ENCODE peak calls at places on chromosome 16, in ten cellular contexts. V is AG04449, Q is colonic mucosa, U is ovary, O is lung, W is fibroblast of the aortic adventitia, P is choroid plexus epithelial cell, S is tibial nerve, G is ascending aorta, X is A549. C is an unnamed sample.

GRCh38 chr16:10776280-10776679 is 32.6 kb downstream of the NUBP1 start:
- DNase-seq in P (no peak), G (no peak), Q (no peak), V (no peak), U (no peak), X (no peak), O (no peak), W (no peak), S (no peak), C (peak)

GRCh38 chr16:1691956-1692355 is 13.9 kb downstream of the JPT2 start:
- DNase-seq in U (no peak), G (no peak), Q (no peak), W (peak), O (no peak), S (no peak), X (peak), P (peak), V (no peak), C (no peak)

GRCh38 chr16:2924901-2925820 is 13.4 kb downstream of the FLYWCH1 start:
- DNase-seq in P (no peak), W (no peak), V (no peak), U (no peak), S (no peak), G (no peak), O (no peak), Q (no peak), X (no peak), C (no peak)

GRCh38 chr16:86874141-86874540 is 295.8 kb downstream of the FOXL1 start:
- DNase-seq in Q (no peak), U (no peak), O (no peak), W (no peak), V (no peak), P (peak), X (no peak), S (no peak), G (no peak), C (no peak)

GRCh38 chr16:73888840-73889577 is 407.6 kb upstream of the PSMD7 start:
- DNase-seq in O (no peak), W (no peak), S (no peak), Q (no peak), G (no peak), P (no peak), U (no peak), V (no peak), X (no peak), C (no peak)

GRCh38 chr16:46972429-46972970 is 974 bp downstream of the DNAJA2 start:
- DNase-seq in X (peak), P (peak), S (no peak), W (peak), Q (no peak), G (no peak), U (no peak), O (no peak), V (no peak), C (no peak)

GRCh38 chr16:27404163-27404823 is 2.3 kb downstream of the IL21R start:
- DNase-seq in G (no peak), U (no peak), X (no peak), W (no peak), Q (no peak), P (no peak), O (no peak), V (no peak), S (no peak), C (no peak)

GRCh38 chr16:11681977-11682654 is 13.9 kb downstream of the SNN start:
- DNase-seq in U (no peak), W (no peak), Q (peak), P (no peak), S (no peak), V (no peak), G (no peak), O (no peak), X (no peak), C (no peak)

GRCh38 chr16:8634991-8635736 is 13.7 kb downstream of the METTL22 start:
- DNase-seq in O (no peak), P (peak), U (no peak), S (no peak), Q (no peak), X (peak), W (peak), G (no peak), V (no peak), C (no peak)

GRCh38 chr16:11588321-11589244 is 1.9 kb upstream of the LITAF start:
- DNase-seq in Q (no peak), P (no peak), S (no peak), U (no peak), W (no peak), O (no peak), G (no peak), V (no peak), X (no peak), C (no peak)

GRCh38 chr16:50195756-50196155 is 42.6 kb downstream of the TENT4B start:
- DNase-seq in S (no peak), V (no peak), P (no peak), Q (no peak), G (no peak), U (no peak), O (no peak), X (no peak), W (no peak), C (no peak)

GRCh38 chr16:69555867-69556266 is 9.9 kb upstream of the NFAT5 start:
- DNase-seq in V (no peak), U (no peak), G (no peak), S (no peak), P (peak), X (no peak), Q (no peak), O (no peak), W (no peak), C (no peak)

GRCh38 chr16:66373667-66374066 is 7.2 kb downstream of the CDH5 start:
- DNase-seq in W (no peak), O (no peak), Q (no peak), U (no peak), V (no peak), P (no peak), S (no peak), X (no peak), G (no peak), C (no peak)

GRCh38 chr16:722835-723633 is 2.1 kb downstream of the ANTKMT start:
- DNase-seq in G (no peak), O (no peak), W (no peak), Q (no peak), U (no peak), P (no peak), S (no peak), V (no peak), X (no peak), C (no peak)

GRCh38 chr16:11163761-11164261 is 92.2 kb downstream of the SOCS1 start:
- DNase-seq in O (no peak), X (no peak), G (no peak), W (no peak), S (no peak), U (no peak), P (no peak), V (no peak), Q (no peak), C (no peak)

GRCh38 chr16:1983544-1984346 is at the start of gene GFER:
- DNase-seq in G (peak), Q (peak), S (peak), P (peak), O (peak), X (peak), U (peak), W (peak), V (peak), C (no peak)

GRCh38 chr16:50169555-50170096 is 16.5 kb downstream of the TENT4B start:
- DNase-seq in X (no peak), G (no peak), O (no peak), P (no peak), W (no peak), Q (no peak), S (no peak), U (no peak), V (no peak), C (no peak)

GRCh38 chr16:62224810-62225209 is 188.6 kb upstream of the CDH8 start:
- DNase-seq in X (no peak), V (no peak), O (no peak), S (no peak), U (no peak), G (no peak), W (no peak), Q (no peak), P (no peak), C (no peak)

GRCh38 chr16:14071576-14072271 is 605 bp downstream of the MRTFB start:
- DNase-seq in W (no peak), G (no peak), Q (no peak), U (no peak), O (no peak), P (no peak), S (no peak), V (no peak), X (no peak), C (no peak)

GRCh38 chr16:30407794-30408534 is 558 bp downstream of the ZNF771 start:
- DNase-seq in O (no peak), U (no peak), G (no peak), S (no peak), V (no peak), P (peak), W (no peak), Q (no peak), X (no peak), C (no peak)

GRCh38 chr16:15829460-15829859 is 27.4 kb downstream of the MYH11 start:
- DNase-seq in X (no peak), V (no peak), U (peak), G (peak), Q (peak), P (peak), W (peak), S (peak), O (peak), C (no peak)

GRCh38 chr16:60463986-60464385 is 1572.3 kb downstream of the CDH8 start:
- DNase-seq in G (no peak), V (no peak), Q (no peak), S (no peak), U (no peak), W (no peak), X (no peak), P (no peak), O (no peak), C (no peak)

DNA sequence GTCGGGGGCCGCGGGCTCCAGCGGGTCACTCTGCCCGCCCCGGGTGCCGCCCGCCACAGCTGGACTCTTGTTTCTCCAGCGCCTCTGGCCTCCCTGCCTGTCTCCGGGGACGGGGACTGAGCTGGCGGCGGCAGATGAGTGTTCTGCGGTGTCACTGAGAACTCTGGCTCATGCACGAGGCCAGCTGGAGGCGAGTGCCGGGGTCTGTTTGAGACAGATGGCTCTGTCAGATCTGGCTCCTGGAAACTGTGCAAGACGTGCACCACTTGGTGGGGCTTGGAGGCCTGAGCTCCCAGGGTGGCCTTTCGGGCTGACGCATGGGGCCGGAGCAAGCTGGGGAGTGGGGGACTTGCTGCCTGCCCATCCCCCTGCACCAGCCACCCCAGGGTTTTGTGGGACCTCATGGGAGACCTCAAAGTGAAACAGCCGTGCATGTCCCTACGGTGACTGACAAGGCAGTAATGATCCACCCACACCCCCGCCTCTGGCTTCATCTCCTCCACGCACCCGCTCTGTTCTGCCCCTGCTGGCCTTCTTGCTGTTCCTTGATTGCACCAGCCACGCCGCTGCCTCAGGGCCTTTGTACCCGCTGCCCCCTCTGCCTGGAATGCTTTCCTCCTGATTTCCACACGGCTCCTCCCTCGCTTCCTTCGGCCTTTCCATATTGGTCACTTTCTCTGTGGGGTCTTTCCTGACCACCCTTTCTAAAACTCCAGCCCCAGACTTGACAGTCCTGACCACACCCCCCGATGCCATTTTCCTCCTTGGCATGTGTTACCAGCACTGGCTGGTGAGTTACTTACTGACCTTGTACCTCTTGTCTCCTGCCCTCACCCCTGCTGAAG is 174.9 kb upstream of the CIBAR2 start:
- DNase-seq in G (no peak), V (no peak), P (no peak), S (peak), O (peak), X (no peak), U (no peak), Q (no peak), W (no peak), C (no peak)
- H3K4me3 ChIP-seq in G (peak), V (peak), P (peak), S (peak), O (no peak), X (no peak), U (no peak), Q (no peak), W (no peak), C (no peak)

GRCh38 chr16:24118126-24118821 is 137.9 kb upstream of the CACNG3 start:
- DNase-seq in O (no peak), G (no peak), X (no peak), V (no peak), U (no peak), S (no peak), Q (no peak), W (no peak), P (no peak), C (no peak)
- TF ChIP-seq CTCF in O (no peak), G (no peak), X (no peak), V (no peak), U (no peak), S (no peak), Q (no peak), W (no peak), P (no peak), C (no peak)

GRCh38 chr16:52537463-52537862 is 9.5 kb downstream of the TOX3 start:
- DNase-seq in G (no peak), O (no peak), Q (no peak), U (no peak), V (no peak), W (no peak), P (no peak), S (no peak), X (peak), C (no peak)
- H3K4me3 ChIP-seq in G (no peak), O (no peak), Q (no peak), U (no peak), V (no peak), W (no peak), P (no peak), S (no peak), X (no peak), C (no peak)

DNA sequence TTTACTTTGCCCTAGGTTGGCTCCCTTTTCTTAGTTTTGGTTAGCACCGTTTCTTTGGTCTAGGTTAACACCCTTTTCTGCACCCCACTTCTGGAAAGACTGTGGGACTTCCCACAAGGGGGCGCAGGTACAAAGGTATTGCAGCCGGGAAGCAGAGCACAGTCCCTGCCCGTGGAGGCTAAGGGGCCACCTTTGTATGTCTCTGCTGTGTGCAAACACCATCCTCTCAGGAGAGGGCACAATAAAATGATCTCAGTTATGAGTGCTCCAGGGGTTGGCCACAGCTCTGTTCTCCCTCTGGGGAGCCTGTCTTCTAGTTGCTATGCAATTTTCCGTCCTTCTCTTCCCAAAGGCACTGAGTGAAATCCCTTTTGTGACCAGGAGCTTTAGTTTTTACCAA is 28.4 kb upstream of the TMC5 start:
- DNase-seq in Q (peak), U (no peak), O (peak), W (peak), G (no peak), S (no peak), X (peak), V (no peak), P (peak), C (no peak)
- TF ChIP-seq CTCF in Q (peak), U (no peak), O (peak), W (peak), G (peak), S (peak), X (peak), V (peak), P (peak), C (peak)

DNA sequence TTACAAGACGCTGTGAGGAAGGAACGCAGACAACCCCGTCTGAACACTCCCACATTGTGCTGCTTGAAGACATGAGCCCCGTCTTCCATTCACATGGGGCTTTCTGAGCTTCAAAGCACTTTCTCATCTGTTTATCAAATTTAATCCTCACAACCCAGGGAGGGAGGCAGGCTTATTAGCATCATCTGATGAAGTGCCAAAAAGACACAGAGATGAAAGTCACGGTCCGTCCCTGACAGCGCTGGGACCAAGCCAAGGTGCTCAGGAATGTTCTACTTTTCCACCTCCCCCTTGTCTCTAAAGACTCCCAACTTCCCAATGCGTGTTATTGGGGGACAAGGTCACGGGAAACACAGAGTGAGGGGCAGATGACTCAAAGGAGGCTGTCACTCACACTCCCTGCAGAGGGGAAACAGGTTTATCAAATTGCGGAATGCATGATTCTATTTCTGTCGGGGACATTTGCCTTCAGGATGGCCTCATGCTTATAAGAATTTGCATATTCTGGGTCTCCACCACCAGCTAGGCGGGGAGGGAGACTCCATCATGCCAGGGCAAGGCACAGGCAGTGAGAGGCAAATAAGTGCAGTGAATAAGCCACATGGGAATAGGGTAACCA is 10.7 kb downstream of the XYLT1 start:
- DNase-seq in X (no peak), Q (no peak), S (no peak), G (no peak), P (no peak), U (peak), V (no peak), O (no peak), W (no peak), C (no peak)
- H3K4me3 ChIP-seq in X (no peak), Q (no peak), S (no peak), G (no peak), P (no peak), U (no peak), V (no peak), O (no peak), W (no peak), C (no peak)